ENCODE peak calls at places on chromosomes 13 and 19, in five cellular contexts. One of them, this sample, is unnamed.

GRCh38 chr13:51280379-51280940 is 58.3 kb downstream of the FAM124A start:
- DNase-seq in fibroblast of lung: no peak
- DNase-seq in uterus: no peak
- DNase-seq in body of pancreas: no peak
- DNase-seq in ascending aorta: no peak
- DNase-seq in this sample: no peak

GRCh38 chr13:25384747-25385270 is 13.0 kb downstream of the ATP8A2 start:
- DNase-seq in uterus: no peak
- DNase-seq in body of pancreas: no peak
- DNase-seq in ascending aorta: no peak
- DNase-seq in fibroblast of lung: peak
- DNase-seq in this sample: no peak

GRCh38 chr19:56639217-56639616 is 3.7 kb upstream of the SMIM17 start:
- DNase-seq in fibroblast of lung: peak
- DNase-seq in uterus: no peak
- DNase-seq in body of pancreas: no peak
- DNase-seq in ascending aorta: no peak
- DNase-seq in this sample: no peak

GRCh38 chr13:78194904-78195639 is 276.4 kb upstream of the EDNRB start:
- DNase-seq in ascending aorta: no peak
- DNase-seq in fibroblast of lung: peak
- DNase-seq in body of pancreas: no peak
- DNase-seq in uterus: no peak
- DNase-seq in this sample: no peak

GRCh38 chr13:54162069-54162468 is 1133.5 kb downstream of the OLFM4 start:
- DNase-seq in body of pancreas: no peak
- DNase-seq in ascending aorta: no peak
- DNase-seq in uterus: no peak
- DNase-seq in fibroblast of lung: no peak
- DNase-seq in this sample: no peak

GRCh38 chr19:42528354-42529247 is at the start of gene CEACAM1:
- DNase-seq in ascending aorta: no peak
- DNase-seq in fibroblast of lung: no peak
- DNase-seq in uterus: no peak
- DNase-seq in body of pancreas: no peak
- DNase-seq in this sample: peak

GRCh38 chr13:59391696-59392095 is 772.0 kb downstream of the DIAPH3 start:
- DNase-seq in fibroblast of lung: peak
- DNase-seq in ascending aorta: no peak
- DNase-seq in uterus: no peak
- DNase-seq in body of pancreas: peak
- DNase-seq in this sample: peak

GRCh38 chr13:101453784-101454201 is 1.3 kb downstream of the ITGBL1 start:
- DNase-seq in uterus: no peak
- DNase-seq in body of pancreas: peak
- DNase-seq in ascending aorta: no peak
- DNase-seq in fibroblast of lung: no peak
- DNase-seq in this sample: peak

GRCh38 chr19:42433503-42434260 is 6.5 kb upstream of the LIPE start:
- DNase-seq in ascending aorta: no peak
- DNase-seq in uterus: peak
- DNase-seq in body of pancreas: peak
- DNase-seq in fibroblast of lung: peak
- DNase-seq in this sample: peak

GRCh38 chr13:26340812-26341211 is 86.9 kb downstream of the CDK8 start:
- DNase-seq in fibroblast of lung: no peak
- DNase-seq in uterus: no peak
- DNase-seq in body of pancreas: no peak
- DNase-seq in ascending aorta: no peak
- DNase-seq in this sample: no peak

GRCh38 chr19:35299523-35300339 is 7.8 kb downstream of the MAG start:
- DNase-seq in ascending aorta: no peak
- DNase-seq in body of pancreas: no peak
- DNase-seq in uterus: no peak
- DNase-seq in fibroblast of lung: no peak
- DNase-seq in this sample: no peak

GRCh38 chr13:46804391-46804815 is 7.4 kb upstream of the ESD start:
- DNase-seq in uterus: no peak
- DNase-seq in body of pancreas: no peak
- DNase-seq in ascending aorta: no peak
- DNase-seq in fibroblast of lung: peak
- DNase-seq in this sample: no peak

GRCh38 chr13:46797468-46798237 is 692 bp upstream of the ESD start:
- DNase-seq in ascending aorta: no peak
- DNase-seq in body of pancreas: no peak
- DNase-seq in fibroblast of lung: no peak
- DNase-seq in uterus: peak
- DNase-seq in this sample: no peak

GRCh38 chr13:46799139-46799538 is 2.2 kb upstream of the ESD start:
- DNase-seq in uterus: no peak
- DNase-seq in fibroblast of lung: no peak
- DNase-seq in body of pancreas: no peak
- DNase-seq in ascending aorta: no peak
- DNase-seq in this sample: no peak

GRCh38 chr13:46801831-46802230 is 4.9 kb upstream of the ESD start:
- DNase-seq in uterus: no peak
- DNase-seq in fibroblast of lung: no peak
- DNase-seq in ascending aorta: no peak
- DNase-seq in body of pancreas: no peak
- DNase-seq in this sample: no peak

GRCh38 chr13:46803586-46803985 is 6.6 kb upstream of the ESD start:
- DNase-seq in uterus: no peak
- DNase-seq in ascending aorta: no peak
- DNase-seq in body of pancreas: no peak
- DNase-seq in fibroblast of lung: no peak
- DNase-seq in this sample: no peak
- TF ChIP-seq CTCF in uterus: no peak
- TF ChIP-seq CTCF in ascending aorta: no peak
- TF ChIP-seq CTCF in body of pancreas: no peak
- TF ChIP-seq CTCF in fibroblast of lung: no peak
- TF ChIP-seq CTCF in this sample: no peak

DNA sequence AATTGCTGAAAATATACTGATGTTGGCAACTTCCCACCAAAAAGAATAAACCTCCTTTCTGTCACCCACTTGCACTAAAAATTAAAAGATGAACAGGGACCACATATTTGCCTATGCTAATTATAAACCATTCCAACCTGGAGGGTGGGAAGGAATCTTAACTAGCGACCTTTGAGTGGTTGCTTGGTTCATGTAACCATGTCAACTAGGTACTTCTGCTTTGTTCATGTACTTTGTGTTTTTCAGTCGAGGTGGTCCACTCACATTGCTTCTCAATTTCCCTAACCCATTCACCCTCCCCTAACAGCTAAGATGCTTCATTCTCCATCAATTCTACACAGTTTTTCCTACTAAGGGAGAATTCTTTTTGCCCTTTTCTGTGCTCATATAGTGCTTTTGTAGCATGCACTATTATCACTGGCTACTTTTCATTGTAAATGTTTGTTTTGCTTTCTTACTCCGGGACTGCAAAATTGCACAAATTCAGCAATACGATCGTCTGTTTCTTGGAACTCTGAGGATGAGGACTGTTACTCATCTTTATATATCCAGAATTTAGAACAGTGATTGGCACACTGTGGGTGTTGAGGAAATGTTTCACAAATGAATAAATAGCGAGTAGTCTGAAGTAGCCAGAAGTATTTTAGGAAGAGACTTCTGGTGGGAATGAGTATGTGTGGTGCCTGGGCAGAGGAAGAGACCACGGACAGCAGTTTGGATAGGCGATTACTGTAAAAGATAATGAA is 187.5 kb downstream of the GPC6 start:
- DNase-seq in body of pancreas: no peak
- DNase-seq in fibroblast of lung: peak
- DNase-seq in uterus: no peak
- DNase-seq in ascending aorta: no peak
- DNase-seq in this sample: no peak
- H3K27ac ChIP-seq in body of pancreas: no peak
- H3K27ac ChIP-seq in fibroblast of lung: no peak
- H3K27ac ChIP-seq in uterus: no peak
- H3K27ac ChIP-seq in ascending aorta: no peak
- H3K27ac ChIP-seq in this sample: no peak

GRCh38 chr19:33133438-33134031 is 1.6 kb downstream of the WDR88 start:
- DNase-seq in ascending aorta: no peak
- DNase-seq in body of pancreas: no peak
- DNase-seq in fibroblast of lung: peak
- DNase-seq in uterus: no peak
- DNase-seq in this sample: no peak
- H3K4me3 ChIP-seq in ascending aorta: no peak
- H3K4me3 ChIP-seq in body of pancreas: no peak
- H3K4me3 ChIP-seq in fibroblast of lung: no peak
- H3K4me3 ChIP-seq in uterus: no peak
- H3K4me3 ChIP-seq in this sample: no peak

GRCh38 chr19:29201849-29202248 is 11.1 kb downstream of the UQCRFS1 start:
- DNase-seq in fibroblast of lung: no peak
- DNase-seq in uterus: no peak
- DNase-seq in ascending aorta: no peak
- DNase-seq in body of pancreas: no peak
- DNase-seq in this sample: no peak
- TF ChIP-seq CTCF in fibroblast of lung: no peak
- TF ChIP-seq CTCF in uterus: no peak
- TF ChIP-seq CTCF in ascending aorta: no peak
- TF ChIP-seq CTCF in body of pancreas: no peak
- TF ChIP-seq CTCF in this sample: no peak

DNA sequence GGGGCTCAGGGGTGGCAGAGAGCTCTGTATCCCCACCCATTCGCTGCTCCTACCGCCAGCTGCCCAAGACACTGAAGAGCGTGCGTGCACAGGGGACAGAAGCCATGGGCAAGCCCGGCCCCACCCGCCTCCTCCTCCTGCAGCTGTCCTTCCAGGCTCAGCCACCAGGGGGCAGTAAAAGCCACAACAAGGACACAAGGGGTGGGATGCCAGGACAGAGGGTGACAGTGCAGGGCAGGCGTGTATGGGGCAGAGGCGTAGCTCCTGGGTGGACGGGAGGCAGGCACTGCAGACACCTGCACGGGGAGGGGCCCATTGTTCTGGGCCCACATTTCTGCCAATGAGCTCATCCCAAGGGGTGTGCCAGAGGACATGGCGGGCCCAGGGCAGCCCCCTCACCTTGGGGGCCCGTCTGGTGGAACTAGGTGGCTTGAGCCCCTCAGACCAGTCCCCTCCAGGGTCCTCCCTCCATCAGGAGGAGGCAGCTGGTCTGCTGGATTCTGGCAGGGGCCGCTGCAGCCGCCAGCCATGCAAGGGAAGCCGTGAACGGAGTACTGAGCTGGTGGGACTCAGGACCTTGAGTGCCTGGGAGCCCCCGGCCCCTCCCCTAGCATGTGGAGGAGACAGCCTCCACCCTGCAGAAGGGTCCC is 61.2 kb downstream of the MLLT1 start:
- DNase-seq in fibroblast of lung: peak
- DNase-seq in ascending aorta: peak
- DNase-seq in body of pancreas: peak
- DNase-seq in uterus: peak
- DNase-seq in this sample: peak
- H3K27ac ChIP-seq in fibroblast of lung: no peak
- H3K27ac ChIP-seq in ascending aorta: no peak
- H3K27ac ChIP-seq in body of pancreas: no peak
- H3K27ac ChIP-seq in uterus: peak
- H3K27ac ChIP-seq in this sample: no peak

GRCh38 chr19:776549-776948 is 20.7 kb upstream of the PTBP1 start:
- DNase-seq in body of pancreas: no peak
- DNase-seq in uterus: no peak
- DNase-seq in fibroblast of lung: no peak
- DNase-seq in ascending aorta: no peak
- DNase-seq in this sample: no peak
- H3K4me3 ChIP-seq in body of pancreas: no peak
- H3K4me3 ChIP-seq in uterus: no peak
- H3K4me3 ChIP-seq in fibroblast of lung: no peak
- H3K4me3 ChIP-seq in ascending aorta: no peak
- H3K4me3 ChIP-seq in this sample: no peak